ENCODE peak calls at places on chromosomes 5 and 9, in seven cellular contexts. Y is mesendoderm; B is prostate gland; F is amygdala; O is effector CD4-positive, alpha-beta T cell; E is AG08396; U is EL. Q is an unnamed sample.

GRCh38 chr5:138230261-138230660 is 17.1 kb upstream of the CDC23 start:
- DNase-seq in F (no peak), U (peak; percentile 71), O (no peak), E (no peak), Y (peak; percentile 96), B (no peak), Q (no peak)

GRCh38 chr9:128215491-128216404 is 12.6 kb downstream of the DNM1 start:
- DNase-seq in Y (peak; percentile 34), O (no peak), U (peak; percentile 81), B (no peak), F (no peak), E (no peak), Q (no peak)

GRCh38 chr5:4862500-4862899 is 277.6 kb upstream of the ADAMTS16 start:
- DNase-seq in O (no peak), F (no peak), E (peak; percentile 41), U (peak; percentile 28), B (no peak), Y (peak; percentile 59), Q (no peak)

GRCh38 chr9:18795947-18796705 is 236.9 kb downstream of the SAXO1 start:
- DNase-seq in F (no peak), O (no peak), E (peak; percentile 30), U (peak; percentile 4), B (no peak), Y (no peak), Q (peak; percentile 8)

GRCh38 chr5:16889203-16889971 is 46.7 kb downstream of the MYO10 start:
- DNase-seq in U (peak; percentile 71), B (peak; percentile 32), F (no peak), Y (peak; percentile 63), O (no peak), E (no peak), Q (no peak)

GRCh38 chr5:5739490-5739945 is 317.0 kb downstream of the ICE1 start:
- DNase-seq in E (no peak), O (no peak), B (no peak), Y (no peak), U (no peak), F (no peak), Q (no peak)

GRCh38 chr9:134597957-134598883 is 43.4 kb upstream of the COL5A1 start:
- DNase-seq in B (no peak), U (no peak), O (no peak), F (no peak), Y (peak; percentile 39), E (no peak), Q (no peak)

GRCh38 chr9:114653556-114654159 is 3.9 kb downstream of the TEX53 start:
- DNase-seq in Y (peak; percentile 85), F (peak; percentile 12), O (peak; percentile 77), B (peak; percentile 72), E (peak; percentile 78), U (peak; percentile 77), Q (peak; percentile 38)

GRCh38 chr9:21677834-21678233 is 124.6 kb upstream of the MTAP start:
- DNase-seq in E (no peak), B (no peak), U (peak; percentile 84), F (no peak), Y (no peak), O (no peak), Q (no peak)